ENCODE peak calls at places on chromosome 12, in ten cellular contexts. S is activated T-helper 1 cell treated with anti-CD3 and anti-CD28 coated beads, Interleukin-2, amount 50 U/mL, for 16 hours; U is GM13977; E is NAMALWA; A is left ventricle myocardium superior; I is hippocampal formation; Z is neural crest cell; N is NCI-H1092; H is germinal center; F is GM12865. V is an unnamed sample.

GRCh38 chr12:105933671-105934665 is 204.8 kb downstream of the NUAK1 start:
- DNase-seq in S (no peak), U (no peak), E (no peak), A (no peak), I (no peak), Z (no peak), N (no peak), H (no peak), F (no peak), V (peak)

GRCh38 chr12:73935817-73936216 is 601.8 kb upstream of the ATXN7L3B start:
- DNase-seq in S (no peak), U (no peak), E (peak), A (no peak), I (peak), Z (no peak), N (no peak), H (no peak), F (no peak), V (no peak)

GRCh38 chr12:124041907-124042306 is 68.9 kb downstream of the ZNF664 start:
- DNase-seq in S (no peak), U (no peak), E (no peak), A (no peak), I (no peak), Z (no peak), N (no peak), H (no peak), F (no peak), V (no peak)

GRCh38 chr12:537772-538171 is 78.0 kb downstream of the B4GALNT3 start:
- DNase-seq in S (no peak), U (no peak), E (no peak), A (no peak), I (no peak), Z (no peak), N (no peak), H (no peak), F (no peak), V (no peak)

GRCh38 chr12:76506149-76506548 is 53.4 kb downstream of the OSBPL8 start:
- DNase-seq in S (no peak), U (no peak), E (no peak), A (no peak), I (no peak), Z (no peak), N (no peak), H (no peak), F (no peak), V (no peak)

GRCh38 chr12:28316067-28316466 is 125.8 kb downstream of the CCDC91 start:
- DNase-seq in S (no peak), U (no peak), E (no peak), A (no peak), I (no peak), Z (no peak), N (no peak), H (no peak), F (no peak), V (no peak)

GRCh38 chr12:76916170-76916540 is 37.3 kb upstream of the CSRP2 start:
- DNase-seq in S (no peak), U (no peak), E (no peak), A (no peak), I (no peak), Z (no peak), N (no peak), H (no peak), F (no peak), V (no peak)

GRCh38 chr12:86623267-86623666 is 367.1 kb upstream of the MGAT4C start:
- DNase-seq in S (no peak), U (no peak), E (no peak), A (no peak), I (no peak), Z (no peak), N (no peak), H (no peak), F (no peak), V (no peak)

GRCh38 chr12:104167519-104168458 is 29.8 kb upstream of the NFYB start:
- DNase-seq in S (no peak), U (no peak), E (no peak), A (no peak), I (no peak), Z (no peak), N (no peak), H (no peak), F (no peak), V (no peak)

GRCh38 chr12:11344504-11344903 is 34.3 kb upstream of the PRB4 start:
- DNase-seq in S (no peak), U (no peak), E (no peak), A (no peak), I (no peak), Z (no peak), N (no peak), H (no peak), F (no peak), V (no peak)

GRCh38 chr12:124744659-124745467 is 118.8 kb downstream of the SCARB1 start:
- DNase-seq in S (no peak), U (peak), E (peak), A (peak), I (no peak), Z (no peak), N (no peak), H (peak), F (peak), V (no peak)

GRCh38 chr12:16939871-16940306 is 333.9 kb upstream of the LMO3 start:
- DNase-seq in S (no peak), U (peak), E (peak), A (no peak), I (no peak), Z (peak), N (peak), H (peak), F (peak), V (no peak)

GRCh38 chr12:24014853-24015590 is 65.6 kb upstream of the SOX5 start:
- DNase-seq in S (no peak), U (no peak), E (no peak), A (no peak), I (peak), Z (no peak), N (no peak), H (no peak), F (no peak), V (no peak)

GRCh38 chr12:58575281-58575680 is 345.0 kb downstream of the LRIG3 start:
- DNase-seq in S (no peak), U (no peak), E (no peak), A (no peak), I (no peak), Z (no peak), N (no peak), H (no peak), F (no peak), V (no peak)

GRCh38 chr12:99529966-99530365 is 117.6 kb upstream of the GARIN6 start:
- DNase-seq in S (no peak), U (peak), E (no peak), A (no peak), I (no peak), Z (no peak), N (no peak), H (no peak), F (peak), V (no peak)

GRCh38 chr12:97368462-97369150 is 94.0 kb upstream of the RMST start:
- DNase-seq in S (no peak), U (no peak), E (no peak), A (no peak), I (no peak), Z (no peak), N (no peak), H (no peak), F (no peak), V (no peak)

GRCh38 chr12:132469423-132469822 is 20.5 kb upstream of the FBRSL1 start:
- DNase-seq in S (no peak), U (no peak), E (peak), A (no peak), I (no peak), Z (no peak), N (no peak), H (no peak), F (peak), V (no peak)

GRCh38 chr12:32418903-32419519 is 19.7 kb downstream of the FGD4 start:
- DNase-seq in S (no peak), U (no peak), E (no peak), A (no peak), I (no peak), Z (no peak), N (no peak), H (no peak), F (no peak), V (no peak)

GRCh38 chr12:14664434-14665023 is 31.9 kb downstream of the GUCY2C start:
- DNase-seq in S (no peak), U (peak), E (peak), A (no peak), I (peak), Z (no peak), N (peak), H (peak), F (peak), V (no peak)

GRCh38 chr12:53300187-53300586 is 692 bp downstream of the MYG1 start:
- DNase-seq in S (no peak), U (no peak), E (no peak), A (no peak), I (no peak), Z (no peak), N (no peak), H (no peak), F (no peak), V (no peak)

GRCh38 chr12:46915861-46916260 is 90.1 kb upstream of the SLC38A4 start:
- DNase-seq in S (no peak), U (no peak), E (no peak), A (no peak), I (no peak), Z (no peak), N (no peak), H (no peak), F (no peak), V (no peak)

GRCh38 chr12:70251226-70251625 is 8.0 kb downstream of the CNOT2 start:
- DNase-seq in S (no peak), U (no peak), E (no peak), A (no peak), I (no peak), Z (no peak), N (no peak), H (no peak), F (no peak), V (no peak)

GRCh38 chr12:108477055-108477880 is 37.8 kb upstream of the FICD start:
- DNase-seq in S (no peak), U (no peak), E (no peak), A (no peak), I (no peak), Z (no peak), N (no peak), H (no peak), F (no peak), V (no peak)

GRCh38 chr12:112524676-112525425 is 106.1 kb downstream of the PTPN11 start:
- DNase-seq in S (no peak), U (no peak), E (no peak), A (no peak), I (no peak), Z (no peak), N (no peak), H (no peak), F (no peak), V (no peak)

GRCh38 chr12:46264057-46264456 is 4.8 kb downstream of the SLC38A1 start:
- DNase-seq in S (no peak), U (peak), E (no peak), A (no peak), I (no peak), Z (no peak), N (no peak), H (no peak), F (peak), V (no peak)

GRCh38 chr12:96227365-96228106 is 33.4 kb downstream of the ELK3 start:
- DNase-seq in S (no peak), U (no peak), E (no peak), A (no peak), I (no peak), Z (no peak), N (no peak), H (no peak), F (no peak), V (no peak)

GRCh38 chr12:47954467-47955045 is 8.8 kb upstream of the TMEM106C start:
- DNase-seq in S (no peak), U (no peak), E (no peak), A (no peak), I (no peak), Z (no peak), N (no peak), H (no peak), F (no peak), V (no peak)

GRCh38 chr12:56338643-56339422 is at the start of gene IL23A:
- DNase-seq in S (peak), U (peak), E (no peak), A (no peak), I (no peak), Z (no peak), N (no peak), H (peak), F (peak), V (no peak)

GRCh38 chr12:92332552-92332951 is 186.9 kb upstream of the BTG1 start:
- DNase-seq in S (no peak), U (no peak), E (no peak), A (no peak), I (no peak), Z (no peak), N (no peak), H (no peak), F (no peak), V (no peak)

GRCh38 chr12:130473266-130473665 is 135.6 kb downstream of the PIWIL1 start:
- DNase-seq in S (no peak), U (no peak), E (no peak), A (no peak), I (no peak), Z (no peak), N (no peak), H (no peak), F (no peak), V (no peak)

GRCh38 chr12:106139422-106140141 is 828 bp upstream of the NUAK1 start:
- DNase-seq in S (no peak), U (no peak), E (no peak), A (peak), I (peak), Z (peak), N (peak), H (no peak), F (peak), V (peak)

GRCh38 chr12:68792952-68793351 is 15.0 kb upstream of the MDM2 start:
- DNase-seq in S (no peak), U (peak), E (peak), A (no peak), I (no peak), Z (no peak), N (no peak), H (peak), F (peak), V (no peak)

GRCh38 chr12:51871918-51872688 is 15.8 kb upstream of the ANKRD33 start:
- DNase-seq in S (no peak), U (no peak), E (no peak), A (no peak), I (no peak), Z (no peak), N (no peak), H (no peak), F (no peak), V (no peak)

V was measured in left cardiac atrium.